ENCODE peak calls at places on chromosomes 7 and 10, in eight cellular contexts. One of them, this sample, is unnamed.

GRCh38 chr10:127774771-127775559 is 38.0 kb downstream of the FOXI2 start:
- DNase-seq in foreskin fibroblast: no peak
- DNase-seq in NCI-H2029: no peak
- DNase-seq in posterior cingulate gyrus: no peak
- DNase-seq in left cardiac atrium: no peak
- DNase-seq in astrocyte of the spinal cord: no peak
- DNase-seq in left lobe of liver: no peak
- DNase-seq in NCI-H748 treated with DMSO at 0.1 percent for 48 hours: no peak
- DNase-seq in this sample: no peak

GRCh38 chr10:111493024-111493625 is 416.3 kb downstream of the ADRA2A start:
- DNase-seq in posterior cingulate gyrus: no peak
- DNase-seq in left lobe of liver: no peak
- DNase-seq in left cardiac atrium: no peak
- DNase-seq in NCI-H2029: no peak
- DNase-seq in astrocyte of the spinal cord: no peak
- DNase-seq in foreskin fibroblast: no peak
- DNase-seq in NCI-H748 treated with DMSO at 0.1 percent for 48 hours: no peak
- DNase-seq in this sample: no peak

GRCh38 chr7:49433794-49434193 is 339.6 kb upstream of the VWC2 start:
- DNase-seq in NCI-H2029: no peak
- DNase-seq in NCI-H748 treated with DMSO at 0.1 percent for 48 hours: no peak
- DNase-seq in foreskin fibroblast: no peak
- DNase-seq in left cardiac atrium: no peak
- DNase-seq in posterior cingulate gyrus: no peak
- DNase-seq in left lobe of liver: no peak
- DNase-seq in astrocyte of the spinal cord: no peak
- DNase-seq in this sample: no peak

GRCh38 chr7:33862946-33863814 is 42.2 kb upstream of the BMPER start:
- DNase-seq in NCI-H2029: no peak
- DNase-seq in NCI-H748 treated with DMSO at 0.1 percent for 48 hours: no peak
- DNase-seq in left lobe of liver: no peak
- DNase-seq in posterior cingulate gyrus: peak
- DNase-seq in left cardiac atrium: peak
- DNase-seq in astrocyte of the spinal cord: no peak
- DNase-seq in foreskin fibroblast: no peak
- DNase-seq in this sample: no peak

GRCh38 chr10:14403359-14403758 is 72.6 kb upstream of the FRMD4A start:
- DNase-seq in astrocyte of the spinal cord: no peak
- DNase-seq in left cardiac atrium: no peak
- DNase-seq in foreskin fibroblast: no peak
- DNase-seq in NCI-H2029: no peak
- DNase-seq in posterior cingulate gyrus: no peak
- DNase-seq in left lobe of liver: no peak
- DNase-seq in NCI-H748 treated with DMSO at 0.1 percent for 48 hours: no peak
- DNase-seq in this sample: no peak

GRCh38 chr10:29714096-29714874 is 79.5 kb upstream of the SVIL start:
- DNase-seq in left lobe of liver: no peak
- DNase-seq in NCI-H748 treated with DMSO at 0.1 percent for 48 hours: no peak
- DNase-seq in foreskin fibroblast: peak
- DNase-seq in astrocyte of the spinal cord: peak
- DNase-seq in posterior cingulate gyrus: no peak
- DNase-seq in NCI-H2029: no peak
- DNase-seq in left cardiac atrium: peak
- DNase-seq in this sample: peak

GRCh38 chr10:58027431-58027830 is 240.3 kb downstream of the IPMK start:
- DNase-seq in foreskin fibroblast: peak
- DNase-seq in left cardiac atrium: no peak
- DNase-seq in astrocyte of the spinal cord: peak
- DNase-seq in NCI-H2029: peak
- DNase-seq in posterior cingulate gyrus: no peak
- DNase-seq in left lobe of liver: no peak
- DNase-seq in NCI-H748 treated with DMSO at 0.1 percent for 48 hours: no peak
- DNase-seq in this sample: no peak

GRCh38 chr10:73261362-73261995 is 9.0 kb upstream of the MRPS16 start:
- DNase-seq in NCI-H2029: no peak
- DNase-seq in foreskin fibroblast: no peak
- DNase-seq in astrocyte of the spinal cord: no peak
- DNase-seq in left cardiac atrium: no peak
- DNase-seq in posterior cingulate gyrus: no peak
- DNase-seq in left lobe of liver: no peak
- DNase-seq in NCI-H748 treated with DMSO at 0.1 percent for 48 hours: no peak
- DNase-seq in this sample: no peak

GRCh38 chr7:76054129-76055120 is 6.5 kb downstream of the MDH2 start:
- DNase-seq in NCI-H748 treated with DMSO at 0.1 percent for 48 hours: no peak
- DNase-seq in NCI-H2029: no peak
- DNase-seq in left lobe of liver: no peak
- DNase-seq in left cardiac atrium: no peak
- DNase-seq in foreskin fibroblast: peak
- DNase-seq in posterior cingulate gyrus: no peak
- DNase-seq in astrocyte of the spinal cord: peak
- DNase-seq in this sample: no peak

GRCh38 chr7:151485006-151485732 is 34.5 kb downstream of the RHEB start:
- DNase-seq in posterior cingulate gyrus: no peak
- DNase-seq in left cardiac atrium: no peak
- DNase-seq in NCI-H748 treated with DMSO at 0.1 percent for 48 hours: no peak
- DNase-seq in left lobe of liver: no peak
- DNase-seq in foreskin fibroblast: peak
- DNase-seq in astrocyte of the spinal cord: peak
- DNase-seq in NCI-H2029: no peak
- DNase-seq in this sample: peak

GRCh38 chr10:46080886-46081285 is 34.8 kb upstream of the MSMB start:
- DNase-seq in astrocyte of the spinal cord: no peak
- DNase-seq in foreskin fibroblast: no peak
- DNase-seq in NCI-H2029: no peak
- DNase-seq in left cardiac atrium: no peak
- DNase-seq in posterior cingulate gyrus: no peak
- DNase-seq in NCI-H748 treated with DMSO at 0.1 percent for 48 hours: no peak
- DNase-seq in left lobe of liver: no peak
- DNase-seq in this sample: no peak

GRCh38 chr10:117664288-117664687 is 121.7 kb downstream of the EMX2 start:
- DNase-seq in left cardiac atrium: no peak
- DNase-seq in left lobe of liver: no peak
- DNase-seq in foreskin fibroblast: no peak
- DNase-seq in posterior cingulate gyrus: no peak
- DNase-seq in astrocyte of the spinal cord: no peak
- DNase-seq in NCI-H2029: no peak
- DNase-seq in NCI-H748 treated with DMSO at 0.1 percent for 48 hours: no peak
- DNase-seq in this sample: no peak

GRCh38 chr7:157339777-157340677 is 3.2 kb downstream of the DNAJB6 start:
- DNase-seq in left cardiac atrium: peak
- DNase-seq in NCI-H2029: peak
- DNase-seq in left lobe of liver: peak
- DNase-seq in NCI-H748 treated with DMSO at 0.1 percent for 48 hours: peak
- DNase-seq in astrocyte of the spinal cord: peak
- DNase-seq in foreskin fibroblast: peak
- DNase-seq in posterior cingulate gyrus: peak
- DNase-seq in this sample: no peak

GRCh38 chr10:108393111-108393510 is 1228.6 kb upstream of the SORCS1 start:
- DNase-seq in astrocyte of the spinal cord: peak
- DNase-seq in left lobe of liver: no peak
- DNase-seq in NCI-H748 treated with DMSO at 0.1 percent for 48 hours: no peak
- DNase-seq in NCI-H2029: no peak
- DNase-seq in left cardiac atrium: no peak
- DNase-seq in posterior cingulate gyrus: no peak
- DNase-seq in foreskin fibroblast: peak
- DNase-seq in this sample: no peak

GRCh38 chr10:8146650-8147049 is 92.2 kb downstream of the GATA3 start:
- DNase-seq in NCI-H2029: no peak
- DNase-seq in left lobe of liver: no peak
- DNase-seq in foreskin fibroblast: no peak
- DNase-seq in astrocyte of the spinal cord: peak
- DNase-seq in posterior cingulate gyrus: no peak
- DNase-seq in NCI-H748 treated with DMSO at 0.1 percent for 48 hours: no peak
- DNase-seq in left cardiac atrium: no peak
- DNase-seq in this sample: peak

GRCh38 chr10:2994562-2994961 is 72.8 kb upstream of the PFKP start:
- DNase-seq in NCI-H748 treated with DMSO at 0.1 percent for 48 hours: no peak
- DNase-seq in NCI-H2029: no peak
- DNase-seq in left lobe of liver: no peak
- DNase-seq in posterior cingulate gyrus: no peak
- DNase-seq in astrocyte of the spinal cord: peak
- DNase-seq in foreskin fibroblast: no peak
- DNase-seq in left cardiac atrium: no peak
- DNase-seq in this sample: no peak

GRCh38 chr7:152751449-152752141 is 8.0 kb upstream of the ACTR3B start:
- DNase-seq in astrocyte of the spinal cord: no peak
- DNase-seq in foreskin fibroblast: no peak
- DNase-seq in NCI-H2029: no peak
- DNase-seq in left lobe of liver: no peak
- DNase-seq in NCI-H748 treated with DMSO at 0.1 percent for 48 hours: no peak
- DNase-seq in left cardiac atrium: no peak
- DNase-seq in posterior cingulate gyrus: no peak
- DNase-seq in this sample: no peak

GRCh38 chr10:29535012-29535777 is 99.6 kb downstream of the SVIL start:
- DNase-seq in posterior cingulate gyrus: no peak
- DNase-seq in NCI-H2029: no peak
- DNase-seq in left lobe of liver: no peak
- DNase-seq in astrocyte of the spinal cord: peak
- DNase-seq in foreskin fibroblast: peak
- DNase-seq in left cardiac atrium: peak
- DNase-seq in NCI-H748 treated with DMSO at 0.1 percent for 48 hours: no peak
- DNase-seq in this sample: peak

GRCh38 chr10:30728786-30729185 is 99.2 kb upstream of the LYZL2 start:
- DNase-seq in foreskin fibroblast: no peak
- DNase-seq in NCI-H2029: no peak
- DNase-seq in astrocyte of the spinal cord: no peak
- DNase-seq in left lobe of liver: no peak
- DNase-seq in NCI-H748 treated with DMSO at 0.1 percent for 48 hours: no peak
- DNase-seq in posterior cingulate gyrus: no peak
- DNase-seq in left cardiac atrium: no peak
- DNase-seq in this sample: no peak

GRCh38 chr10:91514684-91515253 is 104.6 kb downstream of the HECTD2 start:
- DNase-seq in astrocyte of the spinal cord: peak
- DNase-seq in foreskin fibroblast: no peak
- DNase-seq in posterior cingulate gyrus: no peak
- DNase-seq in left cardiac atrium: no peak
- DNase-seq in NCI-H748 treated with DMSO at 0.1 percent for 48 hours: no peak
- DNase-seq in NCI-H2029: no peak
- DNase-seq in left lobe of liver: no peak
- DNase-seq in this sample: no peak

GRCh38 chr7:44698046-44698580 is 50.5 kb upstream of the ZMIZ2 start:
- DNase-seq in NCI-H748 treated with DMSO at 0.1 percent for 48 hours: no peak
- DNase-seq in foreskin fibroblast: no peak
- DNase-seq in posterior cingulate gyrus: no peak
- DNase-seq in left lobe of liver: no peak
- DNase-seq in astrocyte of the spinal cord: no peak
- DNase-seq in left cardiac atrium: no peak
- DNase-seq in NCI-H2029: no peak
- DNase-seq in this sample: no peak

GRCh38 chr10:33233635-33234034 is 100.8 kb downstream of the NRP1 start:
- DNase-seq in posterior cingulate gyrus: no peak
- DNase-seq in astrocyte of the spinal cord: no peak
- DNase-seq in NCI-H748 treated with DMSO at 0.1 percent for 48 hours: no peak
- DNase-seq in foreskin fibroblast: no peak
- DNase-seq in NCI-H2029: no peak
- DNase-seq in left lobe of liver: no peak
- DNase-seq in left cardiac atrium: no peak
- DNase-seq in this sample: no peak

GRCh38 chr10:72685264-72685921 is 6.5 kb upstream of the MCU start:
- DNase-seq in astrocyte of the spinal cord: no peak
- DNase-seq in left lobe of liver: no peak
- DNase-seq in left cardiac atrium: no peak
- DNase-seq in foreskin fibroblast: no peak
- DNase-seq in NCI-H2029: no peak
- DNase-seq in NCI-H748 treated with DMSO at 0.1 percent for 48 hours: no peak
- DNase-seq in posterior cingulate gyrus: no peak
- DNase-seq in this sample: no peak